ENCODE peak calls at places on chromosome 1, in six cellular contexts. W is BJ, I is adrenal gland, V is body of pancreas, Q is pancreas, Z is tibial nerve. U is an unnamed sample.

GRCh38 chr1:58136502-58136901 is 410.0 kb downstream of the OMA1 start:
- DNase-seq in Q (no peak), Z (no peak), V (no peak), W (no peak), I (no peak), U (no peak)

GRCh38 chr1:204711947-204712701 is 26.6 kb upstream of the LRRN2 start:
- DNase-seq in Z (no peak), V (peak), Q (no peak), I (no peak), W (no peak), U (no peak)

GRCh38 chr1:99580451-99580850 is 65.5 kb upstream of the PALMD start:
- DNase-seq in I (no peak), W (no peak), V (no peak), Q (no peak), Z (no peak), U (no peak)

GRCh38 chr1:206651014-206651413 is 15.7 kb downstream of the DYRK3 start:
- DNase-seq in V (no peak), I (no peak), Z (no peak), W (no peak), Q (no peak), U (no peak)

GRCh38 chr1:51210676-51211075 is 25.4 kb upstream of the RNF11 start:
- DNase-seq in Q (no peak), I (no peak), W (no peak), Z (no peak), V (no peak), U (no peak)

GRCh38 chr1:108561731-108562326 is 1.9 kb downstream of the EEIG2 start:
- DNase-seq in V (peak), W (no peak), Z (peak), I (peak), Q (peak), U (no peak)

GRCh38 chr1:13661539-13661938 is 38.4 kb upstream of the PRDM2 start:
- DNase-seq in W (peak), I (no peak), Q (no peak), V (no peak), Z (no peak), U (no peak)

GRCh38 chr1:40736085-40736531 is 44.6 kb downstream of the NFYC start:
- DNase-seq in Z (no peak), Q (no peak), W (peak), I (no peak), V (no peak), U (no peak)

GRCh38 chr1:206921772-206922265 is at the start of gene FCMR:
- DNase-seq in Z (peak), Q (no peak), W (no peak), V (peak), I (no peak), U (no peak)

GRCh38 chr1:3066250-3066711 is 2.7 kb upstream of the PRDM16 start:
- DNase-seq in Z (no peak), I (peak), Q (peak), V (peak), W (no peak), U (no peak)
- TF ChIP-seq CTCF in Z (peak), I (peak), Q (peak), V (peak), W (no peak), U (no peak)

GRCh38 chr1:203615182-203615581 is 11.4 kb upstream of the ATP2B4 start:
- DNase-seq in W (no peak), V (no peak), I (no peak), Q (no peak), Z (no peak), U (no peak)
- TF ChIP-seq CTCF in W (no peak), V (no peak), I (no peak), Q (no peak), Z (no peak), U (peak)

GRCh38 chr1:31715097-31715872 is 11.5 kb upstream of the COL16A1 start:
- DNase-seq in Q (peak), W (peak), I (peak), Z (peak), V (peak), U (no peak)

GRCh38 chr1:31718519-31718918 is 14.7 kb upstream of the COL16A1 start:
- DNase-seq in V (no peak), W (no peak), Q (no peak), Z (no peak), I (no peak), U (no peak)

GRCh38 chr1:31717341-31717740 is 13.5 kb upstream of the COL16A1 start:
- DNase-seq in I (no peak), W (no peak), V (no peak), Q (no peak), Z (no peak), U (no peak)

GRCh38 chr1:31714442-31715096 is 10.8 kb upstream of the COL16A1 start:
- DNase-seq in I (peak), V (peak), Q (peak), Z (peak), W (peak), U (no peak)

DNA sequence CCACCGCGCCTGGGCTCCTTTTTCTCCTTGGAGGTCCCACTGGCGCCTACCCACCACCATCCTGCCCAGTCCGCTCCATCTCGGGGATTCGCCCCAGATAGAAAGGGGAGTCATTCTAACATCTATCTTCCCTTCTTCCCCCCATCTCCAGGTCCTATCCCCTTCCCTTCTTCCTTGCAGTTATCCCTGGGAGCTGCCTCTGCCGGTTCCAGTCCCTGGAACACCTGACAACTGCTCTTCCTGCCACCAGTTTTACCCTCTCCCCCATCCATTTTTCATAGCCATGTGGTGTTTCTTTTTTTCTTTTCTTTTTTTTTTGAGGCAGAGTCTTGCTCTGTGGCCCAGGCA is 12.0 kb upstream of the COL16A1 start:
- DNase-seq in Q (no peak), I (no peak), W (no peak), Z (no peak), V (no peak), U (no peak)
- TF ChIP-seq CTCF in Q (no peak), I (peak), W (no peak), Z (no peak), V (no peak), U (no peak)

DNA sequence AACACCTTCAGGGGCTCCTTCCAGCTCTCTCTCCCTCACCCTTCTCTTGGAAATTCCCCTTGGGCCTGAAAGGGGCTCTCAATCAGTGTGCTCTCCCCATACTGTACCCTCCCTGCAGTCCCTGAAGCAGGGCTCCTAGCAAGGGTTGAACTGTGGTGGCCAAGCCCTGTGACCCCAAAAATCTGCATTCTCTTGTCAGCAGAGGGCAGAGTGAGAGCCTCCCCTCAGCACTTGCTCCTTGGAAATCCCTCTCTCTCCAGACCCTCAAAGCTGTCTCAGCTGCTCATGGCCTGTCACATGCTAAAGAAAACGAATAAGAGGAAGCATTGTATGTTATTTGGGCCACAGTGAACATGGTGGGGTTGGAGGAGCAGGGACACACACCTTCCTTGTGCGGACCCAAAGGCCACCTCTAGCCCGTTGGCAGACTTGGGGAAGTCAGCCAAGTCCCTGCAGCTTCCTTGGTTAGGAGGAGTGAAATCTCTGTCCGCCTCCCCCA is 47.2 kb upstream of the SYNC start:
- DNase-seq in Q (no peak), I (no peak), V (no peak), W (no peak), Z (no peak), U (no peak)
- TF ChIP-seq CTCF in Q (no peak), I (no peak), V (no peak), W (no peak), Z (no peak), U (peak)

U was measured in D721Med.